ENCODE peak calls at places on chromosomes 3 and 15, in four cellular contexts. One of them, this sample, is unnamed.

GRCh38 chr3:15496341-15496664 is 25.2 kb downstream of the COLQ start:
- DNase-seq in NCI-H2171 treated with DMSO at 0.1 percent for 48 hours: no peak
- DNase-seq in aorta: no peak
- DNase-seq in hepatocyte: no peak
- DNase-seq in this sample: no peak

GRCh38 chr15:75348563-75349350 is 1.9 kb downstream of the NEIL1 start:
- DNase-seq in NCI-H2171 treated with DMSO at 0.1 percent for 48 hours: no peak
- DNase-seq in aorta: no peak
- DNase-seq in hepatocyte: peak; percentile 6
- DNase-seq in this sample: no peak

GRCh38 chr3:157152930-157153329 is 7.0 kb downstream of the CCNL1 start:
- DNase-seq in NCI-H2171 treated with DMSO at 0.1 percent for 48 hours: no peak
- DNase-seq in aorta: no peak
- DNase-seq in hepatocyte: no peak
- DNase-seq in this sample: no peak

GRCh38 chr3:97131476-97131875 is 317.1 kb downstream of the EPHA6 start:
- DNase-seq in NCI-H2171 treated with DMSO at 0.1 percent for 48 hours: no peak
- DNase-seq in aorta: no peak
- DNase-seq in hepatocyte: no peak
- DNase-seq in this sample: peak; percentile 64

GRCh38 chr15:99509686-99510461 is 55.9 kb upstream of the MEF2A start:
- DNase-seq in NCI-H2171 treated with DMSO at 0.1 percent for 48 hours: no peak
- DNase-seq in aorta: no peak
- DNase-seq in hepatocyte: no peak
- DNase-seq in this sample: no peak

GRCh38 chr3:186901135-186901734 is 29.1 kb upstream of the ST6GAL1 start:
- DNase-seq in NCI-H2171 treated with DMSO at 0.1 percent for 48 hours: no peak
- DNase-seq in aorta: no peak
- DNase-seq in hepatocyte: no peak
- DNase-seq in this sample: no peak

GRCh38 chr15:89247441-89247840 is 3.7 kb downstream of the FANCI start:
- DNase-seq in NCI-H2171 treated with DMSO at 0.1 percent for 48 hours: no peak
- DNase-seq in aorta: no peak
- DNase-seq in hepatocyte: no peak
- DNase-seq in this sample: no peak

GRCh38 chr15:38062679-38063078 is 128.2 kb downstream of the TMCO5A start:
- DNase-seq in NCI-H2171 treated with DMSO at 0.1 percent for 48 hours: no peak
- DNase-seq in aorta: no peak
- DNase-seq in hepatocyte: no peak
- DNase-seq in this sample: no peak

GRCh38 chr3:159796744-159797143 is 191.9 kb upstream of the IL12A start:
- DNase-seq in NCI-H2171 treated with DMSO at 0.1 percent for 48 hours: no peak
- DNase-seq in aorta: no peak
- DNase-seq in hepatocyte: no peak
- DNase-seq in this sample: no peak

GRCh38 chr15:61253186-61253585 is 24.1 kb upstream of the RORA start:
- DNase-seq in NCI-H2171 treated with DMSO at 0.1 percent for 48 hours: no peak
- DNase-seq in aorta: no peak
- DNase-seq in hepatocyte: no peak
- DNase-seq in this sample: no peak

GRCh38 chr3:13535905-13536304 is 13.0 kb upstream of the FBLN2 start:
- DNase-seq in NCI-H2171 treated with DMSO at 0.1 percent for 48 hours: peak; percentile 84
- DNase-seq in aorta: peak; percentile 73
- DNase-seq in hepatocyte: no peak
- DNase-seq in this sample: peak; percentile 90

GRCh38 chr3:146542179-146542578 is 2.2 kb downstream of the PLSCR1 start:
- DNase-seq in NCI-H2171 treated with DMSO at 0.1 percent for 48 hours: no peak
- DNase-seq in aorta: no peak
- DNase-seq in hepatocyte: no peak
- DNase-seq in this sample: no peak

GRCh38 chr15:47399100-47399499 is 318.2 kb upstream of the SEMA6D start:
- DNase-seq in NCI-H2171 treated with DMSO at 0.1 percent for 48 hours: no peak
- DNase-seq in aorta: no peak
- DNase-seq in hepatocyte: no peak
- DNase-seq in this sample: no peak

GRCh38 chr15:53759333-53759975 is at the start of gene WDR72:
- DNase-seq in NCI-H2171 treated with DMSO at 0.1 percent for 48 hours: no peak
- DNase-seq in aorta: no peak
- DNase-seq in hepatocyte: peak; percentile 62
- DNase-seq in this sample: peak; percentile 21

GRCh38 chr15:76844096-76844495 is 61.0 kb downstream of the SCAPER start:
- DNase-seq in NCI-H2171 treated with DMSO at 0.1 percent for 48 hours: no peak
- DNase-seq in aorta: no peak
- DNase-seq in hepatocyte: no peak
- DNase-seq in this sample: no peak

GRCh38 chr15:38226867-38227266 is 25.8 kb upstream of the SPRED1 start:
- DNase-seq in NCI-H2171 treated with DMSO at 0.1 percent for 48 hours: peak; percentile 1
- DNase-seq in aorta: no peak
- DNase-seq in hepatocyte: peak; percentile 62
- DNase-seq in this sample: no peak

GRCh38 chr3:9448643-9449042 is 51.2 kb downstream of the SETD5 start:
- DNase-seq in NCI-H2171 treated with DMSO at 0.1 percent for 48 hours: no peak
- DNase-seq in aorta: no peak
- DNase-seq in hepatocyte: no peak
- DNase-seq in this sample: no peak

GRCh38 chr15:70498096-70498626 is 265.2 kb downstream of the UACA start:
- DNase-seq in NCI-H2171 treated with DMSO at 0.1 percent for 48 hours: peak; percentile 34
- DNase-seq in aorta: no peak
- DNase-seq in hepatocyte: no peak
- DNase-seq in this sample: no peak

GRCh38 chr3:105284876-105285275 is 81.8 kb upstream of the ALCAM start:
- DNase-seq in NCI-H2171 treated with DMSO at 0.1 percent for 48 hours: no peak
- DNase-seq in aorta: no peak
- DNase-seq in hepatocyte: no peak
- DNase-seq in this sample: no peak

GRCh38 chr15:49624046-49624445 is 3.2 kb downstream of the DTWD1 start:
- DNase-seq in NCI-H2171 treated with DMSO at 0.1 percent for 48 hours: no peak
- DNase-seq in aorta: no peak
- DNase-seq in hepatocyte: no peak
- DNase-seq in this sample: no peak

GRCh38 chr3:124854027-124854426 is 33.1 kb downstream of the ITGB5 start:
- DNase-seq in NCI-H2171 treated with DMSO at 0.1 percent for 48 hours: no peak
- DNase-seq in aorta: no peak
- DNase-seq in hepatocyte: no peak
- DNase-seq in this sample: no peak

GRCh38 chr3:31407665-31408064 is 125.1 kb upstream of the STT3B start:
- DNase-seq in NCI-H2171 treated with DMSO at 0.1 percent for 48 hours: no peak
- DNase-seq in aorta: no peak
- DNase-seq in hepatocyte: no peak
- DNase-seq in this sample: no peak

GRCh38 chr3:58544546-58544945 is 7.6 kb upstream of the ACOX2 start:
- DNase-seq in NCI-H2171 treated with DMSO at 0.1 percent for 48 hours: no peak
- DNase-seq in aorta: no peak
- DNase-seq in hepatocyte: no peak
- DNase-seq in this sample: no peak

GRCh38 chr15:99347609-99348008 is 96.3 kb downstream of the LRRC28 start:
- DNase-seq in NCI-H2171 treated with DMSO at 0.1 percent for 48 hours: no peak
- DNase-seq in aorta: no peak
- DNase-seq in hepatocyte: no peak
- DNase-seq in this sample: no peak

GRCh38 chr3:148847351-148847750 is 17.7 kb upstream of the CPA3 start:
- DNase-seq in NCI-H2171 treated with DMSO at 0.1 percent for 48 hours: no peak
- DNase-seq in aorta: no peak
- DNase-seq in hepatocyte: no peak
- DNase-seq in this sample: no peak

GRCh38 chr3:127525373-127525772 is 65.2 kb downstream of the TPRA1 start:
- DNase-seq in NCI-H2171 treated with DMSO at 0.1 percent for 48 hours: no peak
- DNase-seq in aorta: no peak
- DNase-seq in hepatocyte: peak; percentile 48
- DNase-seq in this sample: no peak

GRCh38 chr3:126567696-126568438 is 9.1 kb upstream of the C3orf22 start:
- DNase-seq in NCI-H2171 treated with DMSO at 0.1 percent for 48 hours: no peak
- DNase-seq in aorta: no peak
- DNase-seq in hepatocyte: no peak
- DNase-seq in this sample: peak; percentile 17

GRCh38 chr3:183493296-183494045 is 62.0 kb downstream of the KLHL6 start:
- DNase-seq in NCI-H2171 treated with DMSO at 0.1 percent for 48 hours: no peak
- DNase-seq in aorta: no peak
- DNase-seq in hepatocyte: no peak
- DNase-seq in this sample: no peak

GRCh38 chr15:83410532-83410931 is 36.6 kb upstream of the SH3GL3 start:
- DNase-seq in NCI-H2171 treated with DMSO at 0.1 percent for 48 hours: no peak
- DNase-seq in aorta: no peak
- DNase-seq in hepatocyte: peak; percentile 18
- DNase-seq in this sample: no peak

GRCh38 chr3:67529337-67529736 is 125.1 kb downstream of the SUCLG2 start:
- DNase-seq in NCI-H2171 treated with DMSO at 0.1 percent for 48 hours: no peak
- DNase-seq in aorta: no peak
- DNase-seq in hepatocyte: no peak
- DNase-seq in this sample: peak; percentile 85

GRCh38 chr3:72288955-72289707 is 504.2 kb upstream of the PROK2 start:
- DNase-seq in NCI-H2171 treated with DMSO at 0.1 percent for 48 hours: no peak
- DNase-seq in aorta: peak; percentile 82
- DNase-seq in hepatocyte: peak; percentile 52
- DNase-seq in this sample: peak; percentile 41

GRCh38 chr3:55588120-55588765 is 101.1 kb upstream of the WNT5A start:
- DNase-seq in NCI-H2171 treated with DMSO at 0.1 percent for 48 hours: no peak
- DNase-seq in aorta: no peak
- DNase-seq in hepatocyte: no peak
- DNase-seq in this sample: no peak

GRCh38 chr3:19547665-19548464 is 386.2 kb downstream of the EFHB start:
- DNase-seq in NCI-H2171 treated with DMSO at 0.1 percent for 48 hours: no peak
- DNase-seq in aorta: no peak
- DNase-seq in hepatocyte: no peak
- DNase-seq in this sample: no peak

GRCh38 chr3:141105828-141106628 is 54.9 kb downstream of the SPSB4 start:
- DNase-seq in NCI-H2171 treated with DMSO at 0.1 percent for 48 hours: peak; percentile 77
- DNase-seq in aorta: no peak
- DNase-seq in hepatocyte: peak; percentile 93
- DNase-seq in this sample: peak; percentile 70

GRCh38 chr3:187101184-187102072 is 37.9 kb downstream of the RPL39L start:
- DNase-seq in NCI-H2171 treated with DMSO at 0.1 percent for 48 hours: no peak
- DNase-seq in aorta: peak; percentile 92
- DNase-seq in hepatocyte: peak; percentile 57
- DNase-seq in this sample: no peak

GRCh38 chr3:156782921-156783320 is 43.2 kb upstream of the LEKR1 start:
- DNase-seq in NCI-H2171 treated with DMSO at 0.1 percent for 48 hours: no peak
- DNase-seq in aorta: no peak
- DNase-seq in hepatocyte: no peak
- DNase-seq in this sample: no peak

GRCh38 chr3:46490338-46491084 is 7.3 kb upstream of the RTP3 start:
- DNase-seq in NCI-H2171 treated with DMSO at 0.1 percent for 48 hours: no peak
- DNase-seq in aorta: no peak
- DNase-seq in hepatocyte: no peak
- DNase-seq in this sample: no peak

GRCh38 chr15:69578792-69579587 is 126.4 kb downstream of the RPLP1 start:
- DNase-seq in NCI-H2171 treated with DMSO at 0.1 percent for 48 hours: no peak
- DNase-seq in aorta: peak; percentile 94
- DNase-seq in hepatocyte: no peak
- DNase-seq in this sample: no peak

GRCh38 chr3:136667081-136667480 is 85.1 kb downstream of the STAG1 start:
- DNase-seq in NCI-H2171 treated with DMSO at 0.1 percent for 48 hours: no peak
- DNase-seq in aorta: no peak
- DNase-seq in hepatocyte: peak; percentile 16
- DNase-seq in this sample: no peak